ENCODE peak calls at places on chromosomes 5 and 9, in nine cellular contexts. M, Y, P, A, T, U, I, C and S are unnamed samples.

GRCh38 chr5:93805616-93806393 is 64.4 kb upstream of the POU5F2 start:
- DNase-seq in A (no peak), P (peak), Y (no peak), C (no peak), I (no peak), U (no peak), T (no peak), M (no peak), S (no peak)

GRCh38 chr5:96871022-96871388 is 5.3 kb upstream of the ERAP2 start:
- DNase-seq in U (no peak), M (no peak), A (no peak), T (no peak), I (no peak), P (no peak), C (no peak), Y (no peak), S (no peak)

GRCh38 chr5:78320461-78320860 is 26.0 kb upstream of the AP3B1 start:
- DNase-seq in T (peak), A (peak), U (no peak), P (peak), C (no peak), I (peak), Y (peak), M (no peak), S (no peak)

GRCh38 chr9:137618105-137619067 is at the start of gene EHMT1:
- DNase-seq in M (peak), C (peak), A (peak), P (peak), Y (peak), U (peak), I (peak), T (peak), S (peak)

GRCh38 chr5:81506900-81507588 is 113.1 kb upstream of the ACOT12 start:
- DNase-seq in I (peak), T (peak), Y (peak), U (no peak), A (peak), P (peak), C (no peak), M (peak), S (peak)

GRCh38 chr5:128213340-128213739 is 129.8 kb downstream of the SLC12A2 start:
- DNase-seq in M (peak), T (peak), I (peak), Y (peak), P (peak), U (no peak), C (no peak), A (peak), S (peak)

GRCh38 chr5:62692946-62693713 is 114.5 kb downstream of the LRRC70 start:
- DNase-seq in Y (no peak), P (no peak), I (no peak), T (peak), U (no peak), C (no peak), M (no peak), A (peak), S (no peak)

GRCh38 chr5:92963801-92964200 is 617.2 kb downstream of the NR2F1-AS1 start:
- DNase-seq in C (no peak), P (no peak), M (no peak), U (no peak), I (no peak), Y (no peak), A (no peak), T (no peak), S (no peak)

GRCh38 chr5:54900906-54901725 is 84.3 kb downstream of the ESM1 start:
- DNase-seq in I (no peak), P (peak), M (no peak), U (no peak), Y (peak), A (peak), T (no peak), C (no peak), S (no peak)

GRCh38 chr5:161700065-161700464 is 14.5 kb downstream of the GABRA6 start:
- DNase-seq in P (no peak), A (no peak), M (no peak), T (no peak), Y (no peak), U (no peak), I (no peak), C (no peak), S (no peak)

GRCh38 chr5:55102345-55102744 is at the start of gene GZMA:
- DNase-seq in C (no peak), P (no peak), Y (no peak), M (no peak), A (no peak), U (no peak), T (no peak), I (no peak), S (no peak)

GRCh38 chr9:82180711-82181110 is 192.1 kb downstream of the SPATA31D1 start:
- DNase-seq in U (no peak), P (no peak), T (no peak), C (no peak), Y (no peak), A (no peak), M (no peak), I (no peak), S (no peak)

GRCh38 chr5:177389368-177390169 is 5.3 kb downstream of the SLC34A1 start:
- DNase-seq in M (no peak), C (peak), T (peak), I (peak), P (peak), A (peak), Y (peak), U (no peak), S (peak)

GRCh38 chr5:135024956-135025729 is 8.9 kb downstream of the PITX1 start:
- DNase-seq in M (no peak), A (peak), Y (no peak), U (no peak), T (no peak), P (no peak), C (no peak), I (no peak), S (no peak)

GRCh38 chr5:126354857-126355731 is 68.1 kb upstream of the GRAMD2B start:
- DNase-seq in T (no peak), C (no peak), M (no peak), Y (no peak), U (no peak), I (no peak), P (no peak), A (no peak), S (no peak)

GRCh38 chr9:112009656-112010055 is 113.0 kb downstream of the UGCG start:
- DNase-seq in Y (peak), C (no peak), P (no peak), T (no peak), A (peak), M (no peak), U (no peak), I (no peak), S (no peak)

GRCh38 chr9:4569101-4569500 is 78.8 kb downstream of the SLC1A1 start:
- DNase-seq in I (no peak), A (no peak), M (no peak), C (no peak), T (no peak), Y (no peak), U (no peak), P (no peak), S (no peak)

GRCh38 chr9:121784706-121785426 is 133.4 kb downstream of the DAB2IP start:
- DNase-seq in T (no peak), A (no peak), P (no peak), Y (no peak), I (no peak), M (no peak), C (no peak), U (no peak), S (no peak)

GRCh38 chr5:140238756-140239155 is 63.8 kb downstream of the CYSTM1 start:
- DNase-seq in M (no peak), I (no peak), P (no peak), T (no peak), Y (no peak), U (no peak), A (no peak), C (no peak), S (no peak)

GRCh38 chr5:56677693-56678092 is 137.7 kb upstream of the MAP3K1 start:
- DNase-seq in U (no peak), C (no peak), A (no peak), M (no peak), T (no peak), Y (peak), P (no peak), I (no peak), S (no peak)

GRCh38 chr5:43357797-43358196 is 44.6 kb upstream of the HMGCS1 start:
- DNase-seq in I (no peak), M (no peak), A (no peak), T (no peak), Y (no peak), P (no peak), C (no peak), U (no peak), S (no peak)

GRCh38 chr5:100779669-100780375 is 123.3 kb downstream of the ST8SIA4 start:
- DNase-seq in I (no peak), Y (no peak), T (peak), C (peak), M (no peak), A (no peak), P (no peak), U (no peak), S (no peak)

GRCh38 chr5:102627311-102627710 is 127.8 kb upstream of the PAM start:
- DNase-seq in C (no peak), T (no peak), U (no peak), A (peak), Y (peak), P (peak), M (no peak), I (no peak), S (no peak)

GRCh38 chr9:127505396-127506116 is 54.2 kb downstream of the LRSAM1 start:
- DNase-seq in U (no peak), I (peak), A (peak), P (no peak), Y (peak), C (peak), M (no peak), T (peak), S (peak)

GRCh38 chr9:132648283-132648682 is 21.5 kb downstream of the DDX31 start:
- DNase-seq in Y (no peak), C (no peak), M (no peak), T (no peak), I (no peak), A (no peak), U (no peak), P (no peak), S (no peak)

GRCh38 chr9:132647355-132647754 is 22.4 kb downstream of the DDX31 start:
- DNase-seq in M (peak), P (peak), U (no peak), T (no peak), C (no peak), Y (peak), I (no peak), A (peak), S (no peak)

GRCh38 chr9:132648685-132649084 is 21.1 kb downstream of the DDX31 start:
- DNase-seq in Y (no peak), I (no peak), T (no peak), P (no peak), U (no peak), C (no peak), A (no peak), M (no peak), S (no peak)

GRCh38 chr9:132647806-132648205 is 22.0 kb downstream of the DDX31 start:
- DNase-seq in M (no peak), P (peak), U (no peak), A (no peak), Y (no peak), T (no peak), C (no peak), I (no peak), S (no peak)

DNA sequence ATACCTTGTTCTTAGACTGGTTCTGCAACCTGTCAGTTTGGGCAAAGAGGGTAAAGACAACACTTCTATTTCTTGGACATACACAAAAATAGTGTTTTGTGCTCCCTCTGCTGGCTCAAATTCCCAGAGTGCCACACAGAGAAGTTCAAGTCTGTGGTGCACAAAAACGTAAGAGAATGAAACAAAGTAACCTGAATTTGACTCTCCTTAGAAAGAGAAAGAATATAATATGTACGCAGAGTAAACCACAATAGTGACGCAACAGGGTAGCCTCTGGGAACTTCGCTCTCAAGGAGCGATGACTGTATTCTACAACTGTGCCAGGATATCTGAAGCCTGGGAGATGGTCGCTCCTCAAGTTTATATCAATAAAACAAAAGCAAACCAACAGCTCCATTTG is 18.5 kb downstream of the DDX31 start:
- DNase-seq in I (no peak), M (peak), A (peak), P (peak), C (no peak), T (peak), Y (peak), U (no peak), S (peak)
- TF ChIP-seq CTCF in I (peak), M (peak), A (peak), P (peak), C (no peak), T (peak), Y (peak), U (peak), S (peak)

GRCh38 chr9:71355884-71356283 is 234.5 kb upstream of the TRPM3 start:
- DNase-seq in A (no peak), C (no peak), P (no peak), U (no peak), Y (no peak), T (no peak), M (no peak), I (no peak), S (no peak)
- TF ChIP-seq CTCF in A (no peak), C (no peak), P (no peak), U (no peak), Y (no peak), T (no peak), M (no peak), I (no peak), S (peak)

GRCh38 chr9:86275962-86276361 is 6.4 kb downstream of the ISCA1 start:
- DNase-seq in Y (no peak), M (no peak), A (peak), U (no peak), P (no peak), C (no peak), I (no peak), T (no peak), S (no peak)
- TF ChIP-seq CTCF in Y (peak), M (no peak), A (peak), U (no peak), P (no peak), C (no peak), I (no peak), T (no peak), S (peak)

GRCh38 chr5:132261881-132262845 is 4.7 kb downstream of the PDLIM4 start:
- DNase-seq in U (no peak), P (no peak), A (no peak), M (no peak), I (no peak), T (no peak), C (peak), Y (no peak), S (no peak)

GRCh38 chr5:132262882-132263547 is 5.5 kb downstream of the PDLIM4 start:
- DNase-seq in T (no peak), U (no peak), I (no peak), M (no peak), Y (no peak), P (no peak), A (no peak), C (no peak), S (no peak)

GRCh38 chr5:132265336-132266030 is 8.0 kb downstream of the PDLIM4 start:
- DNase-seq in I (no peak), A (peak), M (peak), Y (peak), C (no peak), T (no peak), U (peak), P (peak), S (no peak)

GRCh38 chr5:132264546-132265335 is 7.2 kb downstream of the PDLIM4 start:
- DNase-seq in A (no peak), C (peak), U (no peak), Y (no peak), I (peak), T (no peak), P (no peak), M (no peak), S (no peak)

DNA sequence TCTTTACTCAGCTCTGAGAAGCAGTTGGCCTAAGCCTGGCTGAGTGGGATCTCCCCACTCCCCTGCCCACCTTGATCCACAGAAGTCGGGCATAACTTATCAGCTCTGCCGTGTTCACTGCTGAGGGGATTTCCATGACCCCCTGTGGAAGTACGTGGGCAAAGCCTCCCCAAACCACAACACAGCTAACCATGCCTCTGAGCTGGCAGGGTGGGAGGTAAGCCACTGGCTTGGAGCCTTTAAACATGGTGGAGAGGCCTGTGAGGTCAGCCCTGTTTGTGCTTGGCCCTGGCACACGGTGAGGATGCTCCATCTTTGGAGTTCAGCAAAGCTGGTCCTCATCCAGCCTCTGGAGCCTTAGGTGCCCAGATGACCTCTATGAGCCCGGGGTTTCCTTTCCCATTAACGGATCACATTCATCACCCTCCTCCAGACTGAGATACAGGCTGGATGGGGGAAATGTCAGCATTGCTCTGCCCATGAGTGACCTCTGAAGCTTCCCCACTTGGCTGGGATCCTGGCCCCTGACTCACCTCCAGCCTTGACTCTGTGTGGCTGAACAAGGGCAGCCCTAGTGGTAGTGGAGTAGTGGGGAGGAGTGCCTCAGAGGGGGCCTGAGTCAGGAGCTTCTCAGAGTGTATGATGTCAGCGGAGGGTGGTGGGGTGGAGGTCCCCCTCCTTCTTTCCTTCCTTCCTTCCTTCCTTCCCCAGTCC is 6.2 kb downstream of the PDLIM4 start:
- DNase-seq in C (peak), A (peak), M (peak), T (no peak), U (no peak), P (peak), I (peak), Y (peak), S (no peak)
- TF ChIP-seq CTCF in C (no peak), A (no peak), M (peak), T (no peak), U (no peak), P (peak), I (no peak), Y (peak), S (no peak)

DNA sequence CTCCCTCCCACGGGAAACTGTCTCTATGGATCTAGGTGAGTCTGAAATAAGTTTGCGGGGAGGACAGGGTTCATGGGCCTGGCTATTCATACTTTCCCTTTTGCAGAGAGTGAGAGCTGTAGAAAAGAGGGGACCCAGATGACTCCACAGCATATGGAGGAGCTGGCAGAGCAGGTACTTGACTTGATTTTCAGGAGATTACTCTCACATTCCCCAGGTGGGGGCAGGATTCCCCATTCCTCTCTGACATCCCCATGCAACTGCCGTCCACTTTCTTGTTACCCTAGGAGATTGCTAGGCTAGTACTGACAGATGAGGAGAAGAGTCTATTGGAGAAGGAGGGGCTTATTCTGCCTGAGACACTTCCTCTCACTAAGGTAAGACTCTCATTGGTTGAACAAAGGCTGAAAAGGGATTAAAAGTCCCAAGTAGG is 659 bp downstream of the CREB3 start:
- DNase-seq in Y (peak), C (no peak), A (peak), U (no peak), T (peak), M (no peak), P (peak), I (peak), S (no peak)
- TF ChIP-seq CTCF in Y (no peak), C (no peak), A (peak), U (no peak), T (no peak), M (no peak), P (peak), I (no peak), S (no peak)

GRCh38 chr9:21696411-21696865 is 106.0 kb upstream of the MTAP start:
- DNase-seq in T (peak), I (no peak), C (no peak), M (no peak), U (no peak), Y (no peak), A (no peak), P (no peak), S (no peak)
- TF ChIP-seq CTCF in T (no peak), I (no peak), C (no peak), M (no peak), U (no peak), Y (peak), A (no peak), P (peak), S (no peak)

GRCh38 chr9:134067904-134068741 is at the start of gene BRD3:
- DNase-seq in Y (peak), U (peak), M (peak), I (peak), C (peak), T (peak), A (peak), P (peak), S (peak)

GRCh38 chr9:134069536-134070399 is 1.9 kb upstream of the BRD3 start:
- DNase-seq in P (no peak), M (no peak), A (no peak), Y (no peak), T (no peak), U (no peak), I (peak), C (no peak), S (no peak)

GRCh38 chr9:134066923-134067851 is 639 bp downstream of the BRD3 start:
- DNase-seq in A (peak), I (peak), P (peak), U (no peak), M (no peak), T (peak), Y (peak), C (peak), S (peak)

GRCh38 chr9:134071149-134071548 is 3.3 kb upstream of the BRD3 start:
- DNase-seq in U (no peak), I (no peak), C (no peak), M (no peak), P (no peak), Y (no peak), T (no peak), A (no peak), S (no peak)

GRCh38 chr9:134068742-134069535 is 1.1 kb upstream of the BRD3 start:
- DNase-seq in T (no peak), A (no peak), I (peak), U (no peak), P (peak), Y (peak), M (no peak), C (no peak), S (no peak)
- TF ChIP-seq CTCF in T (no peak), A (no peak), I (no peak), U (no peak), P (no peak), Y (no peak), M (no peak), C (no peak), S (no peak)

GRCh38 chr5:136033244-136033643 is 4.5 kb downstream of the TGFBI start:
- DNase-seq in A (no peak), C (no peak), M (no peak), T (no peak), Y (no peak), P (no peak), U (no peak), I (no peak), S (no peak)

GRCh38 chr5:136033848-136034247 is 5.1 kb downstream of the TGFBI start:
- DNase-seq in Y (peak), I (no peak), P (no peak), U (no peak), M (no peak), C (no peak), A (peak), T (peak), S (no peak)

GRCh38 chr5:136034976-136035375 is 6.2 kb downstream of the TGFBI start:
- DNase-seq in T (no peak), A (no peak), I (no peak), Y (no peak), M (no peak), U (peak), P (no peak), C (no peak), S (no peak)

GRCh38 chr5:136035837-136036236 is 7.0 kb downstream of the TGFBI start:
- DNase-seq in I (no peak), Y (no peak), C (no peak), A (no peak), P (no peak), U (no peak), M (no peak), T (no peak), S (no peak)

GRCh38 chr5:136034492-136034891 is 5.7 kb downstream of the TGFBI start:
- DNase-seq in I (no peak), Y (no peak), U (no peak), A (peak), M (no peak), T (peak), C (no peak), P (no peak), S (no peak)
- TF ChIP-seq CTCF in I (no peak), Y (no peak), U (no peak), A (no peak), M (no peak), T (no peak), C (no peak), P (no peak), S (no peak)